ENCODE peak calls at places on chromosomes 6 and 20, in four cellular contexts. G is prostate gland, J is body of pancreas, I is breast epithelium. S is an unnamed sample.

GRCh38 chr6:155418017-155418749 is 37.5 kb downstream of the NOX3 start:
- DNase-seq in G (no peak), J (no peak), I (no peak), S (peak)

GRCh38 chr20:33914871-33915270 is 78.8 kb upstream of the RALY start:
- DNase-seq in G (no peak), J (no peak), I (no peak), S (no peak)

GRCh38 chr6:101208152-101208551 is 185.4 kb upstream of the GRIK2 start:
- DNase-seq in G (no peak), J (no peak), I (no peak), S (no peak)

GRCh38 chr6:2396292-2396691 is 150.9 kb upstream of the GMDS start:
- DNase-seq in G (no peak), J (no peak), I (no peak), S (no peak)

GRCh38 chr20:19021406-19022117 is 190.9 kb upstream of the SLC24A3 start:
- DNase-seq in G (no peak), J (no peak), I (no peak), S (no peak)

GRCh38 chr6:101393291-101394251 is at the start of gene GRIK2:
- DNase-seq in G (peak), J (peak), I (no peak), S (no peak)

GRCh38 chr20:54995553-54995952 is 520.2 kb downstream of the DOK5 start:
- DNase-seq in G (no peak), J (no peak), I (no peak), S (no peak)

GRCh38 chr6:72646604-72647485 is 25.0 kb downstream of the KCNQ5 start:
- DNase-seq in G (no peak), J (no peak), I (no peak), S (no peak)

GRCh38 chr20:23007886-23008285 is 27.2 kb upstream of the SSTR4 start:
- DNase-seq in G (no peak), J (no peak), I (no peak), S (no peak)

GRCh38 chr6:32192608-32193039 is at the start of gene GPSM3:
- DNase-seq in G (no peak), J (no peak), I (no peak), S (no peak)

GRCh38 chr20:38885357-38885756 is 40.9 kb upstream of the FAM83D start:
- DNase-seq in G (no peak), J (no peak), I (no peak), S (no peak)

GRCh38 chr6:44556046-44556445 is 168.5 kb downstream of the CDC5L start:
- DNase-seq in G (no peak), J (peak), I (no peak), S (no peak)

GRCh38 chr6:72657391-72657790 is 35.5 kb downstream of the KCNQ5 start:
- DNase-seq in G (no peak), J (no peak), I (no peak), S (no peak)

GRCh38 chr6:46637145-46637544 is 15.5 kb downstream of the CYP39A1 start:
- DNase-seq in G (no peak), J (no peak), I (no peak), S (no peak)

GRCh38 chr6:166005846-166006592 is 161.6 kb downstream of the TBXT start:
- DNase-seq in G (no peak), J (peak), I (no peak), S (peak)

GRCh38 chr6:123380257-123380656 is 256.5 kb downstream of the TRDN start:
- DNase-seq in G (no peak), J (no peak), I (no peak), S (no peak)

GRCh38 chr6:42142118-42142835 is at the start of gene C6orf132:
- DNase-seq in G (peak), J (peak), I (peak), S (no peak)

GRCh38 chr20:51442602-51443001 is 99.9 kb downstream of the NFATC2 start:
- DNase-seq in G (no peak), J (no peak), I (no peak), S (no peak)

GRCh38 chr6:26187981-26188635 is 100.9 kb downstream of the HFE start:
- DNase-seq in G (no peak), J (no peak), I (no peak), S (no peak)

GRCh38 chr6:5671162-5671561 is 335.6 kb downstream of the NRN1 start:
- DNase-seq in G (no peak), J (no peak), I (no peak), S (peak)

GRCh38 chr20:45970646-45971424 is 1.2 kb downstream of the ZNF335 start:
- DNase-seq in G (no peak), J (no peak), I (peak), S (no peak)

GRCh38 chr6:20929283-20929682 is 395.0 kb downstream of the CDKAL1 start:
- DNase-seq in G (no peak), J (no peak), I (no peak), S (no peak)

GRCh38 chr6:167275001-167275400 is 16.1 kb upstream of the UNC93A start:
- DNase-seq in G (peak), J (no peak), I (no peak), S (no peak)

GRCh38 chr6:26056583-26057350 is 30.5 kb upstream of the HFE start:
- DNase-seq in G (peak), J (peak), I (no peak), S (no peak)

GRCh38 chr20:3560578-3560977 is 89.8 kb downstream of the ATRN start:
- DNase-seq in G (no peak), J (no peak), I (no peak), S (no peak)

GRCh38 chr6:30818426-30818841 is 65.9 kb upstream of the DDR1 start:
- DNase-seq in G (no peak), J (no peak), I (no peak), S (no peak)

GRCh38 chr6:7156666-7157278 is 49.0 kb downstream of the RREB1 start:
- DNase-seq in G (no peak), J (no peak), I (no peak), S (no peak)

GRCh38 chr6:37940074-37940847 is 120.7 kb downstream of the ZFAND3 start:
- DNase-seq in G (peak), J (peak), I (no peak), S (peak)

GRCh38 chr6:8940356-8940755 is 505.0 kb upstream of the SLC35B3 start:
- DNase-seq in G (no peak), J (no peak), I (no peak), S (no peak)

GRCh38 chr6:128538763-128539162 is 18.4 kb upstream of the PTPRK start:
- DNase-seq in G (no peak), J (no peak), I (no peak), S (no peak)

GRCh38 chr6:94177429-94177828 is 758.1 kb upstream of the EPHA7 start:
- DNase-seq in G (no peak), J (no peak), I (no peak), S (no peak)

GRCh38 chr20:24877652-24878051 is 71.4 kb upstream of the CST7 start:
- DNase-seq in G (no peak), J (no peak), I (no peak), S (no peak)

GRCh38 chr6:6723792-6724318 is 135.3 kb downstream of the LY86 start:
- DNase-seq in G (no peak), J (no peak), I (no peak), S (peak)

GRCh38 chr6:41153451-41153850 is 696 bp downstream of the TREML1 start:
- DNase-seq in G (no peak), J (no peak), I (no peak), S (no peak)

GRCh38 chr20:61450549-61450948 is 198.5 kb downstream of the CDH4 start:
- DNase-seq in G (no peak), J (no peak), I (no peak), S (no peak)

GRCh38 chr20:61449057-61449456 is 197.0 kb downstream of the CDH4 start:
- DNase-seq in G (no peak), J (no peak), I (no peak), S (no peak)

GRCh38 chr20:61451009-61451408 is 198.9 kb downstream of the CDH4 start:
- DNase-seq in G (no peak), J (no peak), I (no peak), S (no peak)

GRCh38 chr20:61448396-61448795 is 196.3 kb downstream of the CDH4 start:
- DNase-seq in G (no peak), J (no peak), I (no peak), S (no peak)

GRCh38 chr20:61449916-61450315 is 197.9 kb downstream of the CDH4 start:
- DNase-seq in G (no peak), J (no peak), I (no peak), S (no peak)
- H3K4me3 ChIP-seq in G (no peak), J (no peak), I (no peak), S (no peak)

DNA sequence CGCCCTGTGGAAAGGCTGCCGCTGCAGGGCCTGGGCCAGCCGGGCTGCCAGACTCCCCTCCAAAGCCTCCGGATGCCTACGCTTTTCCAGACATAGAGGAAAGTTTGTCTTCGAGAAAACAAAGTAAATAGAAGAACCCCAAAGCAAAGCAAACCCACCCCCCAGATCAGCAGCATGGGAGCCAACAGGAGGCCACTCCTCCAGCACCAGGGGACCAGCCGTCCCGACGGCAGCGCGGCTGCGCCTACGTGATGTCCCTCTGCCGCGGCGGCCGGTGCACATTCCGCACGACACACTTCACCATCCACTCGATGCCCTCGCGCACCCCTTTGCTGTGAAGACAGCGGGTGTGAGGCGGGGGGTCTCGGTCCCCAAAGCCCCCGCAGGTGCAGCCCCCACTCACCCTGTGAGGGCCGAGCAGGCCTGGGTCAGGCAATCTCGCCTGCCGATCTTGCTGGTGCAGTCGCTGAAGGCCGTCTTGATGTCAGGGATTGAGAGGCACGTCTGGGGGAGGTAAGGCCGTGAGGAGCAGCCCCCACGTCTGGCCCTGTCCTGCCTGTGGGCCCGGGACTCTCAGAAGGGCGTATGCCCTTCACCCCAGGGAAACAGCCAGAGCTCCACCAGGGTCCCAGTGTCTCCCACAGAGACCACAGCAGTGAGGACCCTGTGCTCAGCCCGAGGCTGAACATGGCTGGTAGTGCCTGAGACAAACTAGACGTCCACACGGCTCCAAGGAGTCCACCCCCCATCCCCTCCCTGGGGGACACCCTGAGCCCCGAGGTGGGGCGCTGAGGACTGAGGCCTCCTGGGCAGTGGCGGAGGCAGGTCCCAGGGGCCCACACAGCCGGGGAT is 4.0 kb downstream of the TNFRSF6B start:
- DNase-seq in G (no peak), J (no peak), I (peak), S (no peak)
- TF ChIP-seq POLR2A in G (no peak), J (no peak), I (no peak), S (no peak)

GRCh38 chr20:63101781-63102719 is 95.3 kb upstream of the BHLHE23 start:
- DNase-seq in G (no peak), J (peak), I (no peak), S (peak)
- H3K4me3 ChIP-seq in G (peak), J (no peak), I (peak), S (peak)

DNA sequence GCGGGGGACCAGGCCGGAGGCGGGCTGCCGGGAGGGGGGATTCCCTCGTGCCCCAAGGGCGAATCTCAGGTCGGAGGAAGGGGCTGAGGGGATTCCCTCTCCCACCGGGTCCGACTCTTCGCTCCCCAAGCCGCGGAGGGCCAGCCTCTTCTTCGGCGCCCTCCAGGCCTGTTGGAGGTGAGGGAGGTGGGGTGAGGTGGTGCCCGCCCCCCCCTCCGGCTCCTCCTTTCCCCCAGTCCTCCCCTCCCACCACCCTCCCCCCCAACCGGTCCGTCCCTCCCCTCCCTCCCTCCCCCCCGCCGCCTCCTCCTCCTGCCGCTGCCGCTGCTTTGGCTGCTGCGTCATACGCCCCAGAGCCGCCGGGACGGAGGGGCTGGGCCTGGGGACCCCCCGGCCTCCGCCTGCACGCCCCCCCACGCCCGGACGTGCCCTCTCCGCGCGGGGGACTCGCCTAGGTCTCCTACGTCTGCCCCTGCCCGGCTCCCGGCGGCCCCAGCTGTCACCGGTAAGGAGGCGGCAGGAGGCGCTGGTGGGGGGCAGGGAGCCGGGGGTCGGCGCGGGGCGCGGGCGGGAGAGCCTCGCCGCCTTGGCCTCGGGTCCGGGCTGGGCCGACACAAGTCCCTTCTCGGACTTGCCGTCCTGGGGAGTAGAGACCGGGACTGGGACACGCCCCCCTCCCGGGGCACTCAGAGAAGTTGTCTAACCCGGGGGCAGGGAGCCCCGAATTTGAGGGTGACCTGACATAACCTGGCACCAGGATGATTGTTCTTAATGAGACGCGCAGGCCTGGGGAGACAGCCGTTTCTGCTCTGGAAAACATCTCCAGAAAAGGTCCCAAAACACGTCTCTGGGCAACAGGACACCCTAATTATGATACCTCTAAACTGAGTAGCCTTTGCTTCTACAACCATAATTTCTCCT is at the start of gene PHF1:
- DNase-seq in G (peak), J (peak), I (no peak), S (no peak)
- TF ChIP-seq POLR2A in G (peak), J (peak), I (no peak), S (peak)

GRCh38 chr6:99348220-99348822 is 1.2 kb downstream of the FAXC start:
- DNase-seq in G (no peak), J (no peak), I (no peak), S (no peak)
- H3K4me3 ChIP-seq in G (peak), J (no peak), I (peak), S (no peak)

GRCh38 chr20:36052117-36052513 is 83.7 kb downstream of the CNBD2 start:
- DNase-seq in G (no peak), J (no peak), I (no peak), S (no peak)

GRCh38 chr20:36045373-36045714 is 77.0 kb downstream of the CNBD2 start:
- DNase-seq in G (no peak), J (no peak), I (no peak), S (no peak)

GRCh38 chr20:36051318-36052116 is 83.1 kb downstream of the CNBD2 start:
- DNase-seq in G (no peak), J (no peak), I (no peak), S (no peak)

GRCh38 chr20:36055145-36055544 is 86.8 kb downstream of the CNBD2 start:
- DNase-seq in G (no peak), J (no peak), I (no peak), S (no peak)

DNA sequence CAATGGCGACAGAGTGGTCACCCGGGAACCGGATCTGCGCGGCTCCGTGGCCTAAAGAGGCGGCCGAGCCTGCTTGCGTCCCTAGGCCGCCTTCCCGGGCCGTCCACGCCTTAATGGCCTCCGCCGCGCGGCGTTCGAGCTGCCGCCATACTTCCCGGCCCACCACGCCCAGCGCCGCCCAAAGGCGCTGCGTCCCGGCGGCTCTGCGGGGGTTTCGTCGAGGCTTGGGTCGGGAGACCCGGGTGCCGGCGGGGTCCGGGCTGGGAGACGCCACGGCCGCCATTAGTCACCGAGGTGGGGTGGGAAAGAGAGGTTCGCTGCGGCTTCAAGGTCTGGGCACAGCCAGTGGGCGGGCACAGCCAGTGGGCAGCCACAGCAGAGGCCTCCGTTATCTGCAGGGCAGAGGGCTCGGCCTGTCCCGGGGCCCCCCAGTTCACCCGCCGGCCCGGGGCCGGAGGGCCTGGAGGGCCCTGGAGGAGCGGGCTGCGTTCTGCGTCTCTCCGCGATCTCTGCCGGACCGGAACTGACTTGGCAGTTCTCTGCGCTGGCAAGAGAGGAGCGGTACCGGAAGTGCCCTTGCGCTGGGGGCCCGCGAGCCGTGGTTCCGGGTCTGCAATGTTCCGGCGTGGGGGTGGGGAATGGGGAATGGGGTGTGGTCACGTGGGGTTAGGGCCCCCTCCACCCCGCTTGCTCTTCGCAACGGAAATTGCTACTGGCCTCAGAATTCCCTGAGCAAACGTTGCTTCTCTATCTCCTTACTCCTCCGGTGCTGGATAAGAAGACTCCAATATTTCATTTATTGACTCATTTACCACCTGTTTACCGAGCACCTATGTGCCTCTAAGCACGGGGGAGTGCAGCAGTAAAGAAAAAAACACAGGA is 82.3 kb downstream of the CNBD2 start:
- DNase-seq in G (peak), J (peak), I (peak), S (peak)
- TF ChIP-seq POLR2A in G (peak), J (peak), I (peak), S (peak)

GRCh38 chr6:56849876-56850275 is 105.0 kb upstream of the BEND6 start:
- DNase-seq in G (no peak), J (no peak), I (no peak), S (no peak)

GRCh38 chr6:56851104-56851503 is 103.8 kb upstream of the BEND6 start:
- DNase-seq in G (no peak), J (no peak), I (no peak), S (no peak)

GRCh38 chr6:56851541-56852248 is 103.2 kb upstream of the BEND6 start:
- DNase-seq in G (peak), J (peak), I (no peak), S (peak)

GRCh38 chr6:56852249-56852606 is 102.7 kb upstream of the BEND6 start:
- DNase-seq in G (no peak), J (no peak), I (no peak), S (no peak)

DNA sequence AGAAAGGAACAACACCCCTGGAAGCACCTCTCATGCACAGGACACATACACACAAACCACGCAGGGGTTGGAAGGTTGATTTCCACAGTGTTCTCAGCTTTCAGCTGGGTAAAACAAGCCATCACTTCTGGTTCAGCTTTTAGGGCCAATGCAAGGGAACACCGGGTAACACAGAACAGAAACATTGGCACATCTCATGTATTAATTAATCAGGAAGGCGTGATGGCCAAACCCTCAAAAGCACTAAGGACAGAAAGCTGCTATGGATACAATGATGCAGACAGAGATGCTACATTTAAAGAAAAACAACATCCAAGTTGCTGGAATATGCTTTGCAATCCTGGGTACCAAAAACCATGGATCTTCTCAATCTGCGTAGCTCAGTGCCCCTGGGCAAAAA is 104.3 kb upstream of the BEND6 start:
- DNase-seq in G (no peak), J (no peak), I (no peak), S (no peak)
- H3K4me3 ChIP-seq in G (peak), J (no peak), I (peak), S (peak)

S was measured in uterus.